ENCODE peak calls at places on chromosomes 16 and 17, in eight cellular contexts. L is activated naive CD4-positive, alpha-beta T cell; V is right cardiac atrium; D is activated T-cell treated with anti-CD3 and anti-CD28 coated beads for 48 hours; S is cardiac fibroblast; Z is Kasumi-1; I is tibial nerve; T is progenitor cell of endocrine pancreas. U is an unnamed sample.

GRCh38 chr16:28053461-28053860 is 10.1 kb downstream of the GSG1L start:
- DNase-seq in L (no peak), V (no peak), D (no peak), S (no peak), Z (no peak), I (no peak), T (no peak), U (no peak)

GRCh38 chr16:51734220-51734619 is 583.1 kb upstream of the SALL1 start:
- DNase-seq in L (no peak), V (no peak), D (no peak), S (no peak), Z (no peak), I (no peak), T (no peak), U (no peak)

GRCh38 chr16:1791943-1792812 is 1.3 kb downstream of the IGFALS start:
- DNase-seq in L (no peak), V (no peak), D (no peak), S (no peak), Z (no peak), I (no peak), T (peak), U (no peak)

GRCh38 chr17:66654341-66654740 is 180.6 kb upstream of the CACNG5 start:
- DNase-seq in L (no peak), V (no peak), D (no peak), S (peak), Z (no peak), I (no peak), T (no peak), U (no peak)

GRCh38 chr16:81198635-81199034 is 39.9 kb upstream of the BCO1 start:
- DNase-seq in L (no peak), V (no peak), D (no peak), S (peak), Z (no peak), I (no peak), T (no peak), U (no peak)

GRCh38 chr17:71922439-71922838 is 198.4 kb upstream of the SOX9 start:
- DNase-seq in L (no peak), V (no peak), D (no peak), S (peak), Z (no peak), I (no peak), T (no peak), U (no peak)

GRCh38 chr17:18084256-18084655 is 3.5 kb upstream of the DRG2 start:
- DNase-seq in L (no peak), V (no peak), D (no peak), S (no peak), Z (no peak), I (no peak), T (no peak), U (no peak)

GRCh38 chr17:43479948-43480347 is 3.8 kb upstream of the DHX8 start:
- DNase-seq in L (no peak), V (no peak), D (no peak), S (no peak), Z (no peak), I (no peak), T (no peak), U (no peak)

GRCh38 chr17:68519911-68520310 is 7.7 kb downstream of the PRKAR1A start:
- DNase-seq in L (no peak), V (no peak), D (no peak), S (peak), Z (no peak), I (no peak), T (no peak), U (no peak)

GRCh38 chr16:60438894-60439293 is 1597.3 kb downstream of the CDH8 start:
- DNase-seq in L (no peak), V (no peak), D (no peak), S (no peak), Z (no peak), I (no peak), T (no peak), U (no peak)

GRCh38 chr17:27975146-27976011 is 67.1 kb upstream of the NLK start:
- DNase-seq in L (no peak), V (no peak), D (no peak), S (peak), Z (no peak), I (no peak), T (no peak), U (no peak)

GRCh38 chr17:63434951-63435571 is 11.0 kb downstream of the CYB561 start:
- DNase-seq in L (no peak), V (peak), D (no peak), S (peak), Z (peak), I (no peak), T (no peak), U (no peak)

GRCh38 chr16:88561485-88562369 is 8.5 kb upstream of the ZC3H18 start:
- DNase-seq in L (no peak), V (no peak), D (no peak), S (peak), Z (peak), I (no peak), T (no peak), U (no peak)

GRCh38 chr17:60888812-60889709 is 211.4 kb downstream of the BCAS3 start:
- DNase-seq in L (no peak), V (no peak), D (no peak), S (peak), Z (no peak), I (no peak), T (no peak), U (no peak)

GRCh38 chr17:35069311-35069710 is 5.8 kb upstream of the RFFL start:
- DNase-seq in L (no peak), V (no peak), D (no peak), S (peak), Z (no peak), I (no peak), T (no peak), U (no peak)

GRCh38 chr16:67560827-67561342 is 1.4 kb upstream of the CTCF start:
- DNase-seq in L (no peak), V (no peak), D (no peak), S (no peak), Z (no peak), I (no peak), T (no peak), U (no peak)

GRCh38 chr17:70521821-70522256 is 352.5 kb downstream of the KCNJ2 start:
- DNase-seq in L (no peak), V (peak), D (no peak), S (peak), Z (no peak), I (no peak), T (no peak), U (no peak)

GRCh38 chr17:49035470-49036269 is 38.5 kb downstream of the IGF2BP1 start:
- DNase-seq in L (no peak), V (peak), D (peak), S (peak), Z (peak), I (no peak), T (peak), U (no peak)

GRCh38 chr16:57284206-57284951 is at the start of gene PLLP:
- DNase-seq in L (no peak), V (peak), D (peak), S (peak), Z (no peak), I (no peak), T (peak), U (no peak)

GRCh38 chr17:29562615-29563014 is 4.2 kb downstream of the ABHD15 start:
- DNase-seq in L (no peak), V (no peak), D (no peak), S (no peak), Z (no peak), I (no peak), T (no peak), U (no peak)

GRCh38 chr16:30349695-30350094 is 5.4 kb downstream of the CD2BP2 start:
- DNase-seq in L (no peak), V (no peak), D (no peak), S (no peak), Z (no peak), I (no peak), T (no peak), U (no peak)

GRCh38 chr17:4947411-4948165 is 742 bp downstream of the PFN1 start:
- DNase-seq in L (peak), V (peak), D (peak), S (peak), Z (peak), I (peak), T (peak), U (no peak)

GRCh38 chr16:5885521-5885920 is 787.9 kb upstream of the EEF2KMT start:
- DNase-seq in L (no peak), V (no peak), D (no peak), S (no peak), Z (no peak), I (no peak), T (no peak), U (no peak)

GRCh38 chr17:78592991-78593329 is 15.8 kb upstream of the DNAH17 start:
- DNase-seq in L (no peak), V (no peak), D (no peak), S (peak), Z (no peak), I (no peak), T (no peak), U (no peak)

GRCh38 chr17:31339906-31340661 is 18.7 kb upstream of the EVI2A start:
- DNase-seq in L (no peak), V (no peak), D (no peak), S (peak), Z (no peak), I (no peak), T (no peak), U (no peak)

GRCh38 chr17:68527314-68527713 is 15.1 kb downstream of the PRKAR1A start:
- DNase-seq in L (no peak), V (no peak), D (no peak), S (no peak), Z (no peak), I (no peak), T (no peak), U (no peak)

U was measured in iPS DF 19.7.